ENCODE peak calls at places on chromosomes 5 and 9, in five cellular contexts. One of them, this sample, is unnamed.

GRCh38 chr5:17105744-17106450 is 111.5 kb upstream of the BASP1 start:
- DNase-seq in A549: no peak
- DNase-seq in HCT116: no peak
- DNase-seq in RWPE2: no peak
- DNase-seq in HFF-Myc: peak
- DNase-seq in this sample: no peak

GRCh38 chr9:107044872-107045271 is 181.9 kb downstream of the ZNF462 start:
- DNase-seq in HFF-Myc: no peak
- DNase-seq in RWPE2: no peak
- DNase-seq in A549: no peak
- DNase-seq in HCT116: no peak
- DNase-seq in this sample: no peak

GRCh38 chr9:125425176-125425897 is 163.7 kb downstream of the GAPVD1 start:
- DNase-seq in HCT116: no peak
- DNase-seq in A549: no peak
- DNase-seq in RWPE2: no peak
- DNase-seq in HFF-Myc: no peak
- DNase-seq in this sample: no peak

GRCh38 chr5:138033916-138034315 is 1.0 kb upstream of the FAM13B start:
- DNase-seq in HFF-Myc: no peak
- DNase-seq in A549: no peak
- DNase-seq in RWPE2: no peak
- DNase-seq in HCT116: no peak
- DNase-seq in this sample: no peak

GRCh38 chr9:69940668-69941067 is 103.0 kb upstream of the MAMDC2 start:
- DNase-seq in RWPE2: no peak
- DNase-seq in HCT116: no peak
- DNase-seq in HFF-Myc: no peak
- DNase-seq in A549: no peak
- DNase-seq in this sample: no peak

GRCh38 chr9:16039103-16039987 is 486.5 kb downstream of the CCDC171 start:
- DNase-seq in HCT116: peak
- DNase-seq in RWPE2: no peak
- DNase-seq in HFF-Myc: no peak
- DNase-seq in A549: no peak
- DNase-seq in this sample: no peak

GRCh38 chr9:93206576-93207155 is 22.7 kb downstream of the WNK2 start:
- DNase-seq in A549: no peak
- DNase-seq in HCT116: no peak
- DNase-seq in HFF-Myc: no peak
- DNase-seq in RWPE2: peak
- DNase-seq in this sample: no peak

GRCh38 chr5:1734908-1735289 is 64.7 kb downstream of the MRPL36 start:
- DNase-seq in HFF-Myc: no peak
- DNase-seq in HCT116: no peak
- DNase-seq in A549: no peak
- DNase-seq in RWPE2: no peak
- DNase-seq in this sample: no peak

GRCh38 chr9:108569624-108570023 is 286.2 kb downstream of the ACTL7B start:
- DNase-seq in HFF-Myc: peak
- DNase-seq in HCT116: no peak
- DNase-seq in A549: no peak
- DNase-seq in RWPE2: no peak
- DNase-seq in this sample: no peak

GRCh38 chr5:139982975-139983240 is 60.2 kb downstream of the NRG2 start:
- DNase-seq in RWPE2: no peak
- DNase-seq in A549: no peak
- DNase-seq in HFF-Myc: no peak
- DNase-seq in HCT116: no peak
- DNase-seq in this sample: peak

GRCh38 chr9:124216474-124217176 is 41.1 kb upstream of the NEK6 start:
- DNase-seq in RWPE2: peak
- DNase-seq in HFF-Myc: no peak
- DNase-seq in A549: no peak
- DNase-seq in HCT116: no peak
- DNase-seq in this sample: no peak

GRCh38 chr5:97019435-97020117 is 83.7 kb downstream of the LNPEP start:
- DNase-seq in HFF-Myc: no peak
- DNase-seq in A549: no peak
- DNase-seq in RWPE2: no peak
- DNase-seq in HCT116: no peak
- DNase-seq in this sample: no peak

GRCh38 chr5:167582263-167582662 is 709.2 kb upstream of the WWC1 start:
- DNase-seq in HFF-Myc: no peak
- DNase-seq in HCT116: no peak
- DNase-seq in A549: peak
- DNase-seq in RWPE2: no peak
- DNase-seq in this sample: no peak

GRCh38 chr5:33433303-33434255 is 7.2 kb upstream of the TARS1 start:
- DNase-seq in HCT116: no peak
- DNase-seq in HFF-Myc: no peak
- DNase-seq in A549: no peak
- DNase-seq in RWPE2: no peak
- DNase-seq in this sample: no peak

GRCh38 chr9:2729721-2730120 is 12.4 kb downstream of the KCNV2 start:
- DNase-seq in RWPE2: no peak
- DNase-seq in HCT116: no peak
- DNase-seq in A549: no peak
- DNase-seq in HFF-Myc: no peak
- DNase-seq in this sample: no peak

GRCh38 chr5:109863752-109864151 is 174.0 kb downstream of the MAN2A1 start:
- DNase-seq in HCT116: no peak
- DNase-seq in HFF-Myc: no peak
- DNase-seq in RWPE2: no peak
- DNase-seq in A549: no peak
- DNase-seq in this sample: no peak

GRCh38 chr5:113520899-113521298 is 7.4 kb downstream of the YTHDC2 start:
- DNase-seq in A549: no peak
- DNase-seq in RWPE2: no peak
- DNase-seq in HFF-Myc: no peak
- DNase-seq in HCT116: no peak
- DNase-seq in this sample: no peak

GRCh38 chr5:71697967-71698366 is 21.1 kb upstream of the CARTPT start:
- DNase-seq in RWPE2: no peak
- DNase-seq in HCT116: no peak
- DNase-seq in HFF-Myc: no peak
- DNase-seq in A549: no peak
- DNase-seq in this sample: no peak

DNA sequence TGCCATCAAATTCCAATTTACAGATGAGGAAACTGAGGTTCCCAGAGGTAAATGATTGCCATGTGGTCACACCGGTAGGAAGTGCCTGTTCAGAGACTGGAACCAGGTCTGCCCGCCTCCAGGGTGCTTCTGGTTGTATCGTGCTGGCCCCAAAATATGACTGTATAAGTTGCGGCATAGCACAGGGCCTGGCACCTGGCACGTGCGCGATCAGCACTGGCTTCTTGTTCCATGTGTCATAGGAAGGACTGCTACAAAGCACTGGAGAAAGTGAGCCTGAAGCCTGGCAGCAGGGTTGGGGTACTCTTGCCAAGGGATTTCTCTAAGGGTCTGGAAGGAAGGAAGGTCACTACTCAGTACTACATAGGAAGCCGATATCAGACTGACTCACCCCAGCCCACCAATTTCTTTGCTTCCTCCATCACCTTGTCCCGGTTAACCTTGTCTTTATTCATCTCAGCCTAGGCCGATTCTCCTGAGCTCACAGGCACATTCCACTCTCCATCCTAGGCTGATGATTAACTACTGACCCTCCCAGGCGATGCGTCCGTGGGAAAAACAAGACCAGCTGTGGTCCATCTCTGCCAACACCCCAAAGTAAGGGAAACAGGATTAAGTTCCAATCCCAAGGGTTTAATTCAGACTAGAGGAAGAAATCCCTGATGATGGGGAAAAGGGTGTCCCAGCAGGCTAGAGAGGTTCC is 1.8 kb downstream of the HRH2 start:
- DNase-seq in RWPE2: no peak
- DNase-seq in HCT116: no peak
- DNase-seq in HFF-Myc: no peak
- DNase-seq in A549: no peak
- DNase-seq in this sample: no peak
- H3K4me3 ChIP-seq in RWPE2: no peak
- H3K4me3 ChIP-seq in HCT116: no peak
- H3K4me3 ChIP-seq in HFF-Myc: no peak
- H3K4me3 ChIP-seq in A549: no peak
- H3K4me3 ChIP-seq in this sample: no peak

GRCh38 chr9:91422832-91423711 is 560 bp downstream of the NFIL3 start:
- DNase-seq in HCT116: no peak
- DNase-seq in A549: peak
- DNase-seq in RWPE2: no peak
- DNase-seq in HFF-Myc: no peak
- DNase-seq in this sample: no peak
- TF ChIP-seq CTCF in HCT116: no peak
- TF ChIP-seq CTCF in A549: peak
- TF ChIP-seq CTCF in RWPE2: no peak
- TF ChIP-seq CTCF in HFF-Myc: peak
- TF ChIP-seq CTCF in this sample: peak

GRCh38 chr9:976805-977360 is 428 bp downstream of the DMRT3 start:
- DNase-seq in A549: peak
- DNase-seq in HFF-Myc: no peak
- DNase-seq in HCT116: no peak
- DNase-seq in RWPE2: no peak
- DNase-seq in this sample: no peak
- H3K4me3 ChIP-seq in A549: peak
- H3K4me3 ChIP-seq in HFF-Myc: no peak
- H3K4me3 ChIP-seq in HCT116: no peak
- H3K4me3 ChIP-seq in RWPE2: no peak
- H3K4me3 ChIP-seq in this sample: no peak

DNA sequence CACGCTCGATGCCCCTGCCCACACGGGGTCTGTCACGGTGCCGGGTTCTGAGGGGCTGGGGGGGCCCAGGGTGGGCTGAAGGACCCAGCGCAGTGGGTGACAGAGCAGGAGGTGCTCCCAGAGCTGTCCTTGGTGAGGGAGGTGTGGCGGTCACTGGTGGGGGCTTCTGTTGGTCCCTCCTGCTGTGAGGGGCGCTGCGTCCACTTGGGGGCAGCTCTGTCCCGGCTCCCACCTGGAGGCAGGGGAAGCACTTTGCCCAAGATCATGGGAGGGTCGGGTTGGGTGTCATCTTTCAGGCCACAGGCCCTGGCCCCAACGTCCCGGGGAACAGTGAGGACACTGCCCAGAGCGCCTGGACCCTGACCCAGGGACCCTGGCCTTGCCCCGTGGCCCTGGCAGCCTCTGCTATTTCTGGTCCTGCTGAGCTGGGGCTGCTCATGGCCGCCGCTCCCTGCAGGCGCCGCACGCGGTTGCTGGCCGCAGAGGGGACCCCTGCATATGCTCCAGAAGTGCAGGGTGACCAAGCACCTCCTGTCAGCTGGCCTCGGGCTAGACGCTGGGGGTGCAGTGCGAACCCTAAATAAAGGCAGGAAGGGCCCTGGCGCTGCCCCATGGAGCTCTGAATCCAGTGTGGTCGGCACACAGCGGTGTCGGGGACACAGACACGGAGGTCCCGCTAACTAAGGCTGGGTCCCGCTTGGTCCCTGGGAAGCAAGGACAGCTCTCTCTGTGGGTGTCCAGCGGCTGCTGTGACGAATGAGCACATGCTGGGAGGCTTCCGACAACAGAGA is 11.6 kb upstream of the RNU6ATAC start:
- DNase-seq in RWPE2: peak
- DNase-seq in A549: no peak
- DNase-seq in HCT116: no peak
- DNase-seq in HFF-Myc: no peak
- DNase-seq in this sample: no peak
- TF ChIP-seq CTCF in RWPE2: peak
- TF ChIP-seq CTCF in A549: no peak
- TF ChIP-seq CTCF in HCT116: no peak
- TF ChIP-seq CTCF in HFF-Myc: peak
- TF ChIP-seq CTCF in this sample: peak

GRCh38 chr9:20658677-20659473 is 25.2 kb upstream of the FOCAD start:
- DNase-seq in HCT116: no peak
- DNase-seq in HFF-Myc: no peak
- DNase-seq in A549: peak
- DNase-seq in RWPE2: no peak
- DNase-seq in this sample: no peak
- H3K4me3 ChIP-seq in HCT116: peak
- H3K4me3 ChIP-seq in HFF-Myc: peak
- H3K4me3 ChIP-seq in A549: peak
- H3K4me3 ChIP-seq in RWPE2: peak
- H3K4me3 ChIP-seq in this sample: peak

GRCh38 chr5:6822556-6823343 is 109.5 kb downstream of the TENT4A start:
- DNase-seq in RWPE2: no peak
- DNase-seq in HFF-Myc: no peak
- DNase-seq in A549: no peak
- DNase-seq in HCT116: no peak
- DNase-seq in this sample: no peak

GRCh38 chr5:6825678-6826244 is 112.5 kb downstream of the TENT4A start:
- DNase-seq in HCT116: no peak
- DNase-seq in RWPE2: no peak
- DNase-seq in A549: no peak
- DNase-seq in HFF-Myc: no peak
- DNase-seq in this sample: no peak

GRCh38 chr5:6826756-6827155 is 113.5 kb downstream of the TENT4A start:
- DNase-seq in RWPE2: no peak
- DNase-seq in A549: no peak
- DNase-seq in HCT116: no peak
- DNase-seq in HFF-Myc: no peak
- DNase-seq in this sample: no peak

GRCh38 chr5:6822068-6822467 is 108.8 kb downstream of the TENT4A start:
- DNase-seq in RWPE2: no peak
- DNase-seq in HCT116: no peak
- DNase-seq in A549: no peak
- DNase-seq in HFF-Myc: no peak
- DNase-seq in this sample: no peak

GRCh38 chr5:6823996-6824395 is 110.8 kb downstream of the TENT4A start:
- DNase-seq in A549: no peak
- DNase-seq in HCT116: no peak
- DNase-seq in HFF-Myc: no peak
- DNase-seq in RWPE2: no peak
- DNase-seq in this sample: no peak
- TF ChIP-seq CTCF in A549: no peak
- TF ChIP-seq CTCF in HCT116: no peak
- TF ChIP-seq CTCF in HFF-Myc: no peak
- TF ChIP-seq CTCF in RWPE2: no peak
- TF ChIP-seq CTCF in this sample: no peak

GRCh38 chr9:76692448-76693129 is 71.6 kb upstream of the PCA3 start:
- DNase-seq in HCT116: no peak
- DNase-seq in HFF-Myc: no peak
- DNase-seq in RWPE2: no peak
- DNase-seq in A549: no peak
- DNase-seq in this sample: no peak
- H3K4me3 ChIP-seq in HCT116: no peak
- H3K4me3 ChIP-seq in HFF-Myc: no peak
- H3K4me3 ChIP-seq in RWPE2: no peak
- H3K4me3 ChIP-seq in A549: no peak
- H3K4me3 ChIP-seq in this sample: peak

GRCh38 chr9:6873862-6874261 is 116.1 kb downstream of the KDM4C start:
- DNase-seq in HFF-Myc: no peak
- DNase-seq in RWPE2: no peak
- DNase-seq in A549: no peak
- DNase-seq in HCT116: no peak
- DNase-seq in this sample: peak
- TF ChIP-seq CTCF in HFF-Myc: no peak
- TF ChIP-seq CTCF in RWPE2: no peak
- TF ChIP-seq CTCF in A549: no peak
- TF ChIP-seq CTCF in HCT116: no peak
- TF ChIP-seq CTCF in this sample: no peak